ENCODE peak calls at places on chromosome 17, in eight cellular contexts. One of them, this sample, is unnamed.

GRCh38 chr17:16915752-16916556 is 56.0 kb downstream of the TNFRSF13B start:
- DNase-seq in AG08395: peak
- DNase-seq in body of pancreas: peak
- DNase-seq in T-helper 1 cell: no peak
- DNase-seq in GM12892: peak
- DNase-seq in suprapubic skin: no peak
- DNase-seq in DMS 273 treated with DMSO at 0.1 percent for 48 hours: no peak
- DNase-seq in stimulated activated CD8-positive, alpha-beta memory T cell treated with anti-CD3 and anti-CD28 coated beads, Interleukin-2, amount 100 ng/mL, for 48 hours: peak
- DNase-seq in this sample: peak

GRCh38 chr17:28726912-28727726 is 1.1 kb upstream of the TLCD1 start:
- DNase-seq in GM12892: peak
- DNase-seq in DMS 273 treated with DMSO at 0.1 percent for 48 hours: peak
- DNase-seq in stimulated activated CD8-positive, alpha-beta memory T cell treated with anti-CD3 and anti-CD28 coated beads, Interleukin-2, amount 100 ng/mL, for 48 hours: peak
- DNase-seq in AG08395: peak
- DNase-seq in body of pancreas: peak
- DNase-seq in suprapubic skin: peak
- DNase-seq in T-helper 1 cell: peak
- DNase-seq in this sample: peak

GRCh38 chr17:8175795-8176196 is 384 bp downstream of the TMEM107 start:
- DNase-seq in T-helper 1 cell: no peak
- DNase-seq in AG08395: no peak
- DNase-seq in stimulated activated CD8-positive, alpha-beta memory T cell treated with anti-CD3 and anti-CD28 coated beads, Interleukin-2, amount 100 ng/mL, for 48 hours: no peak
- DNase-seq in DMS 273 treated with DMSO at 0.1 percent for 48 hours: no peak
- DNase-seq in body of pancreas: no peak
- DNase-seq in suprapubic skin: peak
- DNase-seq in GM12892: no peak
- DNase-seq in this sample: no peak

GRCh38 chr17:3959295-3959899 is 4.8 kb downstream of the ATP2A3 start:
- DNase-seq in AG08395: peak
- DNase-seq in suprapubic skin: no peak
- DNase-seq in T-helper 1 cell: no peak
- DNase-seq in DMS 273 treated with DMSO at 0.1 percent for 48 hours: no peak
- DNase-seq in GM12892: no peak
- DNase-seq in stimulated activated CD8-positive, alpha-beta memory T cell treated with anti-CD3 and anti-CD28 coated beads, Interleukin-2, amount 100 ng/mL, for 48 hours: no peak
- DNase-seq in body of pancreas: peak
- DNase-seq in this sample: no peak

GRCh38 chr17:31190351-31190750 is 95.6 kb downstream of the NF1 start:
- DNase-seq in body of pancreas: no peak
- DNase-seq in DMS 273 treated with DMSO at 0.1 percent for 48 hours: no peak
- DNase-seq in T-helper 1 cell: no peak
- DNase-seq in AG08395: no peak
- DNase-seq in stimulated activated CD8-positive, alpha-beta memory T cell treated with anti-CD3 and anti-CD28 coated beads, Interleukin-2, amount 100 ng/mL, for 48 hours: no peak
- DNase-seq in suprapubic skin: no peak
- DNase-seq in GM12892: no peak
- DNase-seq in this sample: no peak

GRCh38 chr17:69286257-69286656 is 40.7 kb downstream of the ABCA5 start:
- DNase-seq in GM12892: no peak
- DNase-seq in T-helper 1 cell: no peak
- DNase-seq in suprapubic skin: no peak
- DNase-seq in AG08395: no peak
- DNase-seq in DMS 273 treated with DMSO at 0.1 percent for 48 hours: no peak
- DNase-seq in body of pancreas: no peak
- DNase-seq in stimulated activated CD8-positive, alpha-beta memory T cell treated with anti-CD3 and anti-CD28 coated beads, Interleukin-2, amount 100 ng/mL, for 48 hours: no peak
- DNase-seq in this sample: no peak

GRCh38 chr17:38897671-38898290 is 27.6 kb upstream of the LASP1NB start:
- DNase-seq in T-helper 1 cell: no peak
- DNase-seq in DMS 273 treated with DMSO at 0.1 percent for 48 hours: no peak
- DNase-seq in body of pancreas: no peak
- DNase-seq in stimulated activated CD8-positive, alpha-beta memory T cell treated with anti-CD3 and anti-CD28 coated beads, Interleukin-2, amount 100 ng/mL, for 48 hours: no peak
- DNase-seq in suprapubic skin: no peak
- DNase-seq in AG08395: no peak
- DNase-seq in GM12892: no peak
- DNase-seq in this sample: no peak

GRCh38 chr17:58187675-58188074 is 4.9 kb upstream of the EPX start:
- DNase-seq in T-helper 1 cell: no peak
- DNase-seq in stimulated activated CD8-positive, alpha-beta memory T cell treated with anti-CD3 and anti-CD28 coated beads, Interleukin-2, amount 100 ng/mL, for 48 hours: no peak
- DNase-seq in GM12892: no peak
- DNase-seq in suprapubic skin: no peak
- DNase-seq in body of pancreas: no peak
- DNase-seq in DMS 273 treated with DMSO at 0.1 percent for 48 hours: no peak
- DNase-seq in AG08395: no peak
- DNase-seq in this sample: no peak

GRCh38 chr17:2335726-2336214 is 487 bp downstream of the TSR1 start:
- DNase-seq in AG08395: peak
- DNase-seq in T-helper 1 cell: no peak
- DNase-seq in suprapubic skin: no peak
- DNase-seq in DMS 273 treated with DMSO at 0.1 percent for 48 hours: no peak
- DNase-seq in stimulated activated CD8-positive, alpha-beta memory T cell treated with anti-CD3 and anti-CD28 coated beads, Interleukin-2, amount 100 ng/mL, for 48 hours: no peak
- DNase-seq in body of pancreas: peak
- DNase-seq in GM12892: no peak
- DNase-seq in this sample: no peak

GRCh38 chr17:55641559-55642160 is 81.0 kb downstream of the TMEM100 start:
- DNase-seq in DMS 273 treated with DMSO at 0.1 percent for 48 hours: peak
- DNase-seq in T-helper 1 cell: no peak
- DNase-seq in GM12892: no peak
- DNase-seq in stimulated activated CD8-positive, alpha-beta memory T cell treated with anti-CD3 and anti-CD28 coated beads, Interleukin-2, amount 100 ng/mL, for 48 hours: no peak
- DNase-seq in suprapubic skin: no peak
- DNase-seq in body of pancreas: peak
- DNase-seq in AG08395: peak
- DNase-seq in this sample: no peak

GRCh38 chr17:28053044-28053670 is 10.7 kb downstream of the NLK start:
- DNase-seq in body of pancreas: no peak
- DNase-seq in suprapubic skin: no peak
- DNase-seq in stimulated activated CD8-positive, alpha-beta memory T cell treated with anti-CD3 and anti-CD28 coated beads, Interleukin-2, amount 100 ng/mL, for 48 hours: no peak
- DNase-seq in T-helper 1 cell: no peak
- DNase-seq in GM12892: no peak
- DNase-seq in AG08395: peak
- DNase-seq in DMS 273 treated with DMSO at 0.1 percent for 48 hours: no peak
- DNase-seq in this sample: no peak

GRCh38 chr17:50358177-50358576 is 12.3 kb downstream of the XYLT2 start:
- DNase-seq in body of pancreas: no peak
- DNase-seq in AG08395: no peak
- DNase-seq in T-helper 1 cell: no peak
- DNase-seq in GM12892: no peak
- DNase-seq in stimulated activated CD8-positive, alpha-beta memory T cell treated with anti-CD3 and anti-CD28 coated beads, Interleukin-2, amount 100 ng/mL, for 48 hours: no peak
- DNase-seq in suprapubic skin: peak
- DNase-seq in DMS 273 treated with DMSO at 0.1 percent for 48 hours: no peak
- DNase-seq in this sample: no peak

GRCh38 chr17:50301891-50302584 is 27.8 kb downstream of the TMEM92 start:
- DNase-seq in T-helper 1 cell: no peak
- DNase-seq in AG08395: no peak
- DNase-seq in DMS 273 treated with DMSO at 0.1 percent for 48 hours: no peak
- DNase-seq in stimulated activated CD8-positive, alpha-beta memory T cell treated with anti-CD3 and anti-CD28 coated beads, Interleukin-2, amount 100 ng/mL, for 48 hours: no peak
- DNase-seq in GM12892: no peak
- DNase-seq in suprapubic skin: no peak
- DNase-seq in body of pancreas: no peak
- DNase-seq in this sample: no peak

GRCh38 chr17:35684046-35684802 is 47.2 kb upstream of the RASL10B start:
- DNase-seq in stimulated activated CD8-positive, alpha-beta memory T cell treated with anti-CD3 and anti-CD28 coated beads, Interleukin-2, amount 100 ng/mL, for 48 hours: no peak
- DNase-seq in AG08395: peak
- DNase-seq in DMS 273 treated with DMSO at 0.1 percent for 48 hours: no peak
- DNase-seq in T-helper 1 cell: no peak
- DNase-seq in suprapubic skin: no peak
- DNase-seq in GM12892: no peak
- DNase-seq in body of pancreas: no peak
- DNase-seq in this sample: no peak

GRCh38 chr17:72123964-72124791 is 3.4 kb downstream of the SOX9 start:
- DNase-seq in stimulated activated CD8-positive, alpha-beta memory T cell treated with anti-CD3 and anti-CD28 coated beads, Interleukin-2, amount 100 ng/mL, for 48 hours: no peak
- DNase-seq in AG08395: no peak
- DNase-seq in GM12892: no peak
- DNase-seq in DMS 273 treated with DMSO at 0.1 percent for 48 hours: no peak
- DNase-seq in body of pancreas: peak
- DNase-seq in T-helper 1 cell: no peak
- DNase-seq in suprapubic skin: no peak
- DNase-seq in this sample: no peak

GRCh38 chr17:73478768-73479424 is 165.3 kb downstream of the SDK2 start:
- DNase-seq in T-helper 1 cell: no peak
- DNase-seq in AG08395: no peak
- DNase-seq in body of pancreas: no peak
- DNase-seq in suprapubic skin: no peak
- DNase-seq in DMS 273 treated with DMSO at 0.1 percent for 48 hours: no peak
- DNase-seq in GM12892: no peak
- DNase-seq in stimulated activated CD8-positive, alpha-beta memory T cell treated with anti-CD3 and anti-CD28 coated beads, Interleukin-2, amount 100 ng/mL, for 48 hours: no peak
- DNase-seq in this sample: no peak

GRCh38 chr17:79921411-79922160 is 82.3 kb upstream of the CBX4 start:
- DNase-seq in T-helper 1 cell: no peak
- DNase-seq in body of pancreas: no peak
- DNase-seq in suprapubic skin: no peak
- DNase-seq in AG08395: no peak
- DNase-seq in DMS 273 treated with DMSO at 0.1 percent for 48 hours: no peak
- DNase-seq in stimulated activated CD8-positive, alpha-beta memory T cell treated with anti-CD3 and anti-CD28 coated beads, Interleukin-2, amount 100 ng/mL, for 48 hours: no peak
- DNase-seq in GM12892: no peak
- DNase-seq in this sample: no peak

GRCh38 chr17:2347805-2348685 is 10.7 kb downstream of the SGSM2 start:
- DNase-seq in DMS 273 treated with DMSO at 0.1 percent for 48 hours: peak
- DNase-seq in T-helper 1 cell: no peak
- DNase-seq in suprapubic skin: peak
- DNase-seq in body of pancreas: no peak
- DNase-seq in AG08395: peak
- DNase-seq in GM12892: no peak
- DNase-seq in stimulated activated CD8-positive, alpha-beta memory T cell treated with anti-CD3 and anti-CD28 coated beads, Interleukin-2, amount 100 ng/mL, for 48 hours: no peak
- DNase-seq in this sample: no peak

GRCh38 chr17:44794699-44795413 is 35.2 kb downstream of the GJC1 start:
- DNase-seq in DMS 273 treated with DMSO at 0.1 percent for 48 hours: no peak
- DNase-seq in T-helper 1 cell: no peak
- DNase-seq in stimulated activated CD8-positive, alpha-beta memory T cell treated with anti-CD3 and anti-CD28 coated beads, Interleukin-2, amount 100 ng/mL, for 48 hours: no peak
- DNase-seq in suprapubic skin: peak
- DNase-seq in GM12892: no peak
- DNase-seq in AG08395: peak
- DNase-seq in body of pancreas: no peak
- DNase-seq in this sample: no peak

GRCh38 chr17:31829649-31830048 is 29.4 kb downstream of the COPRS start:
- DNase-seq in stimulated activated CD8-positive, alpha-beta memory T cell treated with anti-CD3 and anti-CD28 coated beads, Interleukin-2, amount 100 ng/mL, for 48 hours: no peak
- DNase-seq in suprapubic skin: no peak
- DNase-seq in body of pancreas: no peak
- DNase-seq in AG08395: no peak
- DNase-seq in DMS 273 treated with DMSO at 0.1 percent for 48 hours: no peak
- DNase-seq in GM12892: no peak
- DNase-seq in T-helper 1 cell: no peak
- DNase-seq in this sample: no peak

GRCh38 chr17:42980766-42981397 is 517 bp downstream of the RUNDC1 start:
- DNase-seq in AG08395: peak
- DNase-seq in DMS 273 treated with DMSO at 0.1 percent for 48 hours: no peak
- DNase-seq in suprapubic skin: no peak
- DNase-seq in stimulated activated CD8-positive, alpha-beta memory T cell treated with anti-CD3 and anti-CD28 coated beads, Interleukin-2, amount 100 ng/mL, for 48 hours: peak
- DNase-seq in GM12892: peak
- DNase-seq in body of pancreas: peak
- DNase-seq in T-helper 1 cell: peak
- DNase-seq in this sample: peak

GRCh38 chr17:64083093-64083492 is 46.9 kb downstream of the ERN1 start:
- DNase-seq in suprapubic skin: no peak
- DNase-seq in AG08395: no peak
- DNase-seq in T-helper 1 cell: no peak
- DNase-seq in stimulated activated CD8-positive, alpha-beta memory T cell treated with anti-CD3 and anti-CD28 coated beads, Interleukin-2, amount 100 ng/mL, for 48 hours: no peak
- DNase-seq in DMS 273 treated with DMSO at 0.1 percent for 48 hours: no peak
- DNase-seq in body of pancreas: no peak
- DNase-seq in GM12892: no peak
- DNase-seq in this sample: no peak

GRCh38 chr17:43667506-43668438 is 6.0 kb upstream of the MEOX1 start:
- DNase-seq in GM12892: no peak
- DNase-seq in stimulated activated CD8-positive, alpha-beta memory T cell treated with anti-CD3 and anti-CD28 coated beads, Interleukin-2, amount 100 ng/mL, for 48 hours: no peak
- DNase-seq in suprapubic skin: no peak
- DNase-seq in DMS 273 treated with DMSO at 0.1 percent for 48 hours: no peak
- DNase-seq in body of pancreas: no peak
- DNase-seq in T-helper 1 cell: no peak
- DNase-seq in AG08395: peak
- DNase-seq in this sample: no peak

GRCh38 chr17:57088298-57088697 is 3.3 kb downstream of the AKAP1 start:
- DNase-seq in suprapubic skin: no peak
- DNase-seq in DMS 273 treated with DMSO at 0.1 percent for 48 hours: no peak
- DNase-seq in GM12892: no peak
- DNase-seq in stimulated activated CD8-positive, alpha-beta memory T cell treated with anti-CD3 and anti-CD28 coated beads, Interleukin-2, amount 100 ng/mL, for 48 hours: no peak
- DNase-seq in AG08395: no peak
- DNase-seq in body of pancreas: no peak
- DNase-seq in T-helper 1 cell: no peak
- DNase-seq in this sample: no peak

GRCh38 chr17:8785547-8786412 is 13.4 kb downstream of the MFSD6L start:
- DNase-seq in stimulated activated CD8-positive, alpha-beta memory T cell treated with anti-CD3 and anti-CD28 coated beads, Interleukin-2, amount 100 ng/mL, for 48 hours: peak
- DNase-seq in body of pancreas: peak
- DNase-seq in DMS 273 treated with DMSO at 0.1 percent for 48 hours: no peak
- DNase-seq in AG08395: peak
- DNase-seq in T-helper 1 cell: peak
- DNase-seq in suprapubic skin: peak
- DNase-seq in GM12892: no peak
- DNase-seq in this sample: peak

GRCh38 chr17:50125420-50125997 is 4.5 kb downstream of the SAMD14 start:
- DNase-seq in T-helper 1 cell: no peak
- DNase-seq in body of pancreas: no peak
- DNase-seq in AG08395: no peak
- DNase-seq in GM12892: no peak
- DNase-seq in suprapubic skin: no peak
- DNase-seq in DMS 273 treated with DMSO at 0.1 percent for 48 hours: no peak
- DNase-seq in stimulated activated CD8-positive, alpha-beta memory T cell treated with anti-CD3 and anti-CD28 coated beads, Interleukin-2, amount 100 ng/mL, for 48 hours: no peak
- DNase-seq in this sample: no peak